ENCODE peak calls at places on chromosomes 3 and 15, in nine cellular contexts. I, A, O, S, J, X, T, V and U are unnamed samples. For H3K9me3, the result is how much of the 10 kb centered on the place peaks cover.

GRCh38 chr15:58213587-58214360 is 75.6 kb downstream of the AQP9 start:
- DNase-seq in I (no peak), J (no peak), X (peak), T (no peak), A (no peak), S (no peak), O (peak), V (no peak), U (no peak)

GRCh38 chr3:30659270-30660127 is 53.1 kb downstream of the TGFBR2 start:
- DNase-seq in T (peak), V (no peak), J (peak), I (no peak), X (peak), O (peak), S (no peak), A (no peak), U (no peak)

GRCh38 chr3:112391648-112392047 is 58.7 kb downstream of the CD200 start:
- DNase-seq in I (no peak), S (no peak), X (no peak), J (no peak), V (no peak), O (no peak), A (no peak), T (no peak), U (no peak)

GRCh38 chr3:176776622-176777021 is 420.7 kb downstream of the TBL1XR1 start:
- DNase-seq in T (no peak), J (no peak), I (no peak), A (no peak), S (no peak), V (no peak), X (no peak), O (no peak), U (no peak)

GRCh38 chr3:111045564-111045963 is 26.1 kb upstream of the NECTIN3 start:
- DNase-seq in O (no peak), X (peak), V (no peak), J (no peak), T (no peak), S (no peak), I (no peak), A (no peak), U (no peak)

GRCh38 chr3:36954452-36955134 is 9.7 kb upstream of the TRANK1 start:
- DNase-seq in J (peak), A (no peak), S (no peak), O (no peak), X (no peak), V (no peak), T (no peak), I (no peak), U (no peak)

GRCh38 chr3:111338059-111338698 is 203.8 kb upstream of the CD96 start:
- DNase-seq in X (peak), A (peak), S (peak), V (peak), O (peak), J (peak), I (peak), T (peak), U (no peak)

GRCh38 chr15:68814596-68814995 is 6.1 kb downstream of the ANP32A start:
- DNase-seq in O (no peak), V (no peak), I (no peak), X (no peak), S (no peak), T (no peak), A (no peak), J (no peak), U (no peak)

GRCh38 chr3:129230311-129231019 is 18.9 kb upstream of the COPG1 start:
- DNase-seq in O (peak), J (no peak), S (no peak), T (no peak), X (peak), V (no peak), A (no peak), I (no peak), U (no peak)

GRCh38 chr15:77036537-77037474 is 34.1 kb downstream of the TSPAN3 start:
- DNase-seq in S (no peak), J (peak), T (no peak), O (no peak), X (no peak), I (peak), A (peak), V (no peak), U (no peak)

GRCh38 chr15:74193305-74193718 is 9.3 kb downstream of the STRA6 start:
- DNase-seq in A (no peak), T (no peak), S (no peak), X (peak), V (no peak), J (peak), O (peak), I (no peak), U (no peak)

GRCh38 chr3:111581403-111582113 is 13.6 kb downstream of the ZBED2 start:
- DNase-seq in J (no peak), S (peak), X (no peak), V (no peak), I (no peak), O (no peak), T (no peak), A (no peak), U (no peak)

GRCh38 chr3:127738192-127738840 is 65.6 kb downstream of the ABTB1 start:
- DNase-seq in V (no peak), I (no peak), T (no peak), S (peak), J (peak), A (peak), O (no peak), X (peak), U (no peak)

GRCh38 chr3:34200576-34200975 is 402.1 kb downstream of the PDCD6IP start:
- DNase-seq in V (no peak), A (no peak), J (no peak), X (no peak), I (no peak), T (no peak), S (no peak), O (no peak), U (no peak)

GRCh38 chr15:89419370-89419984 is 76.9 kb downstream of the RHCG start:
- DNase-seq in O (peak), J (peak), T (no peak), S (peak), I (no peak), A (peak), X (peak), V (no peak), U (no peak)

GRCh38 chr15:92665100-92665555 is 9.6 kb upstream of the FAM174B start:
- DNase-seq in T (peak), I (no peak), X (peak), A (no peak), V (no peak), J (peak), O (peak), S (peak), U (no peak)

GRCh38 chr3:117285721-117286120 is 576.1 kb downstream of the TUSC7 start:
- DNase-seq in J (no peak), V (no peak), O (no peak), I (no peak), A (no peak), X (no peak), T (no peak), S (no peak), U (no peak)

GRCh38 chr15:71752604-71753289 is 57.6 kb upstream of the NR2E3 start:
- DNase-seq in I (peak), V (no peak), A (peak), S (peak), O (peak), J (peak), X (peak), T (peak), U (no peak)

GRCh38 chr15:90560229-90560771 is 30.6 kb downstream of the CRTC3 start:
- DNase-seq in X (peak), O (peak), J (peak), S (peak), I (no peak), T (peak), A (peak), V (no peak), U (no peak)

GRCh38 chr3:193847402-193847801 is 254.4 kb downstream of the OPA1 start:
- DNase-seq in I (no peak), O (no peak), A (peak), S (no peak), X (no peak), V (no peak), T (no peak), J (no peak), U (no peak)

GRCh38 chr3:16346413-16347081 is 81.5 kb downstream of the OXNAD1 start:
- DNase-seq in O (no peak), J (no peak), X (no peak), V (no peak), A (no peak), T (no peak), I (no peak), S (no peak), U (no peak)

GRCh38 chr3:105559856-105560255 is 193.1 kb downstream of the ALCAM start:
- DNase-seq in O (no peak), S (no peak), V (no peak), I (no peak), X (no peak), A (no peak), T (peak), J (no peak), U (no peak)

GRCh38 chr3:147408180-147409105 is 722 bp upstream of the ZIC1 start:
- DNase-seq in S (no peak), V (no peak), X (no peak), T (no peak), O (no peak), I (no peak), J (no peak), A (no peak), U (no peak)

GRCh38 chr15:42508263-42508690 is 12.8 kb downstream of the SNAP23 start:
- DNase-seq in X (peak), V (no peak), J (peak), A (no peak), T (no peak), I (no peak), O (no peak), S (no peak), U (no peak)

GRCh38 chr3:174243194-174243593 is 615.9 kb upstream of the NAALADL2 start:
- DNase-seq in O (no peak), A (no peak), S (no peak), V (no peak), J (peak), I (no peak), X (peak), T (no peak), U (no peak)

GRCh38 chr3:119293761-119294401 is at the start of gene ARHGAP31:
- DNase-seq in V (peak), X (peak), J (peak), S (peak), A (peak), I (peak), O (peak), T (peak), U (peak)

GRCh38 chr3:46038916-46039315 is 11.6 kb upstream of the XCR1 start:
- DNase-seq in S (no peak), T (no peak), X (no peak), V (no peak), J (no peak), A (no peak), O (no peak), I (no peak), U (no peak)
- H3K9me3 ChIP-seq in S (under half), T (under half), X (under half), V (under half), J (under half), A (under half), O (under half), I (under half), U (under half)

DNA sequence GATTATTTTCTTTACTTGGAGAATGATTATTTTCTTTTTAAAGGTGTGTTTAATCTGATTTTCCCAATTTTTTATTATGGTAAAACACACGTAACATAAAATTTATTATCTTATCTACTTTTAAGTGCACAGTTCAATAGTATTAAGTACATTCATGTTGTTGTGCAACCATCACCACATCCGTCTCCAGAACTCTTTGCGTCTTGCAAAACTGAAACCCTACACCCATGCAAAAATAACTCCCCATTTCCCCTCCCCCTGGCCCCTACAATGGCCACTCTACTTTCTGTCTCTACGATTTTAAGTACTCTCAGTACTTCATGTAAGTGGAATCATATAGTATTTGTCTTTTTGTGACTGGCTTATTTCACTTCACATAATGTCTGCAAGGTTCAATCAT is 230.7 kb downstream of the SATB1 start:
- DNase-seq in I (no peak), O (no peak), T (no peak), A (no peak), S (no peak), V (no peak), J (no peak), X (peak), U (no peak)
- H3K9me3 ChIP-seq in I (under half), O (under half), T (under half), A (under half), S (under half), V (under half), J (under half), X (under half), U (under half)

GRCh38 chr3:43014216-43014615 is 35.1 kb downstream of the GASK1A start:
- DNase-seq in X (no peak), A (no peak), I (no peak), T (no peak), V (no peak), J (no peak), S (no peak), O (no peak), U (no peak)

GRCh38 chr3:43016513-43016865 is 37.4 kb downstream of the GASK1A start:
- DNase-seq in A (no peak), V (no peak), X (no peak), S (no peak), T (no peak), J (no peak), I (no peak), O (no peak), U (no peak)

GRCh38 chr3:43013743-43014155 is 34.6 kb downstream of the GASK1A start:
- DNase-seq in A (no peak), J (no peak), X (no peak), S (no peak), O (no peak), T (no peak), I (no peak), V (no peak), U (no peak)

GRCh38 chr3:43015572-43016512 is 36.7 kb downstream of the GASK1A start:
- DNase-seq in V (no peak), T (no peak), J (no peak), O (no peak), A (no peak), I (no peak), S (no peak), X (no peak), U (no peak)

GRCh38 chr3:43014990-43015389 is 35.9 kb downstream of the GASK1A start:
- DNase-seq in X (no peak), I (no peak), J (no peak), A (no peak), V (no peak), O (no peak), T (no peak), S (no peak), U (no peak)
- H3K9me3 ChIP-seq in X (under half), I (under half), J (under half), A (under half), V (half or more), O (under half), T (under half), S (under half), U (under half)

GRCh38 chr15:98824595-98824994 is 176.3 kb downstream of the IGF1R start:
- DNase-seq in S (no peak), T (no peak), O (no peak), J (no peak), I (no peak), X (no peak), V (no peak), A (no peak), U (no peak)

GRCh38 chr15:98823012-98823458 is 174.7 kb downstream of the IGF1R start:
- DNase-seq in I (no peak), O (peak), T (peak), A (no peak), V (no peak), J (peak), X (peak), S (peak), U (no peak)

GRCh38 chr15:98830034-98830634 is 177.5 kb downstream of the PGPEP1L start:
- DNase-seq in O (no peak), A (no peak), I (no peak), J (no peak), V (no peak), S (no peak), T (no peak), X (no peak), U (no peak)

GRCh38 chr15:98826658-98827057 is 178.3 kb downstream of the IGF1R start:
- DNase-seq in V (no peak), J (no peak), A (no peak), S (no peak), X (no peak), T (no peak), I (no peak), O (no peak), U (no peak)
- H3K9me3 ChIP-seq in V (under half), J (under half), A (under half), S (under half), X (under half), T (half or more), I (under half), O (half or more), U (under half)

DNA sequence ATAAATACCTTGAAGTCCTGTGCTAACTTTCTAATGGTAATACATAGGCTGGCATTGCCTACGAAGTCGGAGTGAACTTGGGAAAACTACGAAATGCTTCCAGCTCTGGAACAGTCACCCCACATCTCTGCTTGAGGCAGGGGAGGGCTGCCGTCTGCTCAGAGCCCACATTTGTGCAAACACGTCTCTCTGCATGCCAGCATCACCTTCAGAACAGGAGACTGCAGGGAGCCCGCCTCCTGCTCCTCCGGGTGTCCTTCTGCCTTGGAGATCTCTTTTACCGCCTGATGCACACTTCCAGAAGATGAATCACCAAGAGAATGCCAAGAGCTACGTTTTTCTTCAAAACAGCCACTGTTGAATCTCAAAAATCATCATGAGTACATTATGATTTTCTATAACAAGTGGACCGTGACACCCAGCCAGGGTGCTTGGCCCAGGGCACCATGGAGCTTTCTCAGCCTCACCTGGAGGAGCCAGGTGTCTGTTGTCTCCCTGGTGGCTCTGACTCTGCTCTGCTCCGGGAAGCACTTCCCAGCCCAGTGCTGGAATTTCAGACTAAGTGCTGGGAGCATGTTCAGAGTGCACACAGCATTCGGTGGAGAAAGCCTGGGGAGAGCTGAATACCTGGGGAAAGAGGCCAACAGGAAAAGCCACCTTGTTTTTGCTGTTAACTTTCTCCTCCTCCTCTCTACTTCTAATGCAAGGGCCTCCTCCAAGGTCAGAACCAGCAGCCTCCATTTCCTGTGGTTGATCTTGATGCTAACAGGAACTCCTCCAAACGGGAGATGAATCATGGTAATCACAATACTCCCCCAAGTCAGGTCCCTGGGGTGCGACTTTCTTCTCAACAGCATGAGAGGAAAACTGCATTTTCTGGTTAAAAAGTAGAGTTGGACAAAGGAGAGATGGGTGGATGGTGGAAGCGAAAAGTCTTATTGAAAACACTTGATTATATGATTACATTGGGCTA is 467.7 kb downstream of the GABRG3 start:
- DNase-seq in O (no peak), V (no peak), T (no peak), X (peak), S (no peak), J (no peak), I (no peak), A (no peak), U (no peak)
- H3K9me3 ChIP-seq in O (under half), V (under half), T (under half), X (under half), S (under half), J (under half), I (under half), A (under half), U (under half)

GRCh38 chr3:131221731-131222130 is 159.8 kb upstream of the NUDT16 start:
- DNase-seq in I (no peak), J (peak), S (no peak), O (peak), X (peak), T (peak), A (no peak), V (no peak), U (no peak)
- H3K9me3 ChIP-seq in I (under half), J (under half), S (under half), O (under half), X (under half), T (under half), A (under half), V (under half), U (under half)

DNA sequence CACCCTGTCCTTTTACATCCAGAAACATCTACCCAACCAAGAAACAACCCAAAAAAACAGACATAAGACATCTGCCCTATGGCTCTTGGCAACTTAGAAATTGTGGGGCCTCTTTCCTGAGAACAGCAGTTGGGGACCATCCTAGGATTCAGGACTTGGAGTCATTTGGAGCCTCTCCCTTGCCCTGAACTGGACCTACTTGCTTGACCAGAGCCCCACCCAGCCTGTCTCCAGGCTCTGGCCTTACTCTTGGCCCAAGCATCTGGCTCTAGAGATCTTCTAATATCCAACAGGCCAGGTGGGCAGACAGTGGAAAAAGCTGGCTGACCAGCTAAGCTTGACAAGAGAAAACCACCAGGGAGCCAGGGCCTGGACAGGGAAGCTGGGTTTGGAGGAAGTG is 99.1 kb upstream of the C2CD4B start:
- DNase-seq in J (no peak), A (no peak), S (no peak), T (no peak), O (no peak), V (no peak), X (no peak), I (no peak), U (no peak)
- H3K9me3 ChIP-seq in J (under half), A (under half), S (under half), T (under half), O (half or more), V (under half), X (under half), I (under half), U (under half)

GRCh38 chr3:7397097-7397496 is 536.2 kb downstream of the GRM7 start:
- DNase-seq in J (no peak), O (no peak), T (no peak), A (no peak), X (no peak), S (no peak), I (no peak), V (no peak), U (no peak)
- H3K9me3 ChIP-seq in J (under half), O (under half), T (under half), A (under half), X (under half), S (under half), I (under half), V (under half), U (under half)